ENCODE peak calls at places on chromosomes 12 and 14, in six cellular contexts. M is tibial nerve, D is Calu3, Q is lower lobe of right lung, X is choroid plexus epithelial cell, N is K562. T is an unnamed sample.

GRCh38 chr14:104378636-104379225 is 200.8 kb upstream of the C14orf180 start:
- DNase-seq in M (no peak), D (no peak), Q (peak), X (no peak), N (no peak), T (no peak)

GRCh38 chr12:84661732-84662326 is 250.8 kb downstream of the SLC6A15 start:
- DNase-seq in M (no peak), D (no peak), Q (no peak), X (peak), N (no peak), T (no peak)

GRCh38 chr14:106670006-106670405 is 1143.6 kb downstream of the TMEM121 start:
- DNase-seq in M (no peak), D (no peak), Q (no peak), X (no peak), N (no peak), T (no peak)

GRCh38 chr12:103382736-103383346 is 112.9 kb downstream of the C12orf42 start:
- DNase-seq in M (no peak), D (no peak), Q (no peak), X (no peak), N (no peak), T (no peak)

GRCh38 chr14:23099212-23099861 is 4.0 kb downstream of the C14orf119 start:
- DNase-seq in M (no peak), D (no peak), Q (peak), X (no peak), N (no peak), T (no peak)

GRCh38 chr14:63438065-63438757 is 105.0 kb downstream of the PPP2R5E start:
- DNase-seq in M (peak), D (peak), Q (no peak), X (peak), N (peak), T (peak)

GRCh38 chr12:108589840-108590229 is 8.0 kb downstream of the TMEM119 start:
- DNase-seq in M (no peak), D (no peak), Q (no peak), X (no peak), N (no peak), T (no peak)

GRCh38 chr12:120164293-120164692 is 30.2 kb downstream of the GCN1 start:
- DNase-seq in M (no peak), D (no peak), Q (no peak), X (no peak), N (no peak), T (no peak)

GRCh38 chr12:69481133-69481532 is 10.9 kb downstream of the FRS2 start:
- DNase-seq in M (no peak), D (no peak), Q (no peak), X (no peak), N (no peak), T (no peak)

GRCh38 chr14:101469382-101470251 is 91.7 kb upstream of the DIO3 start:
- DNase-seq in M (no peak), D (no peak), Q (no peak), X (no peak), N (no peak), T (no peak)

GRCh38 chr14:104794099-104794498 is 1.4 kb downstream of the AKT1 start:
- DNase-seq in M (no peak), D (peak), Q (peak), X (peak), N (peak), T (no peak)

GRCh38 chr14:69614592-69614991 is 3.2 kb downstream of the SUSD6 start:
- DNase-seq in M (peak), D (no peak), Q (peak), X (no peak), N (no peak), T (no peak)

GRCh38 chr12:88716240-88716639 is 136.0 kb upstream of the KITLG start:
- DNase-seq in M (no peak), D (no peak), Q (no peak), X (no peak), N (no peak), T (no peak)

GRCh38 chr12:460301-461230 is 827 bp downstream of the B4GALNT3 start:
- DNase-seq in M (no peak), D (no peak), Q (peak), X (no peak), N (peak), T (peak)

GRCh38 chr12:26046886-26047285 is 78.0 kb downstream of the BHLHE41 start:
- DNase-seq in M (no peak), D (no peak), Q (no peak), X (no peak), N (no peak), T (no peak)

DNA sequence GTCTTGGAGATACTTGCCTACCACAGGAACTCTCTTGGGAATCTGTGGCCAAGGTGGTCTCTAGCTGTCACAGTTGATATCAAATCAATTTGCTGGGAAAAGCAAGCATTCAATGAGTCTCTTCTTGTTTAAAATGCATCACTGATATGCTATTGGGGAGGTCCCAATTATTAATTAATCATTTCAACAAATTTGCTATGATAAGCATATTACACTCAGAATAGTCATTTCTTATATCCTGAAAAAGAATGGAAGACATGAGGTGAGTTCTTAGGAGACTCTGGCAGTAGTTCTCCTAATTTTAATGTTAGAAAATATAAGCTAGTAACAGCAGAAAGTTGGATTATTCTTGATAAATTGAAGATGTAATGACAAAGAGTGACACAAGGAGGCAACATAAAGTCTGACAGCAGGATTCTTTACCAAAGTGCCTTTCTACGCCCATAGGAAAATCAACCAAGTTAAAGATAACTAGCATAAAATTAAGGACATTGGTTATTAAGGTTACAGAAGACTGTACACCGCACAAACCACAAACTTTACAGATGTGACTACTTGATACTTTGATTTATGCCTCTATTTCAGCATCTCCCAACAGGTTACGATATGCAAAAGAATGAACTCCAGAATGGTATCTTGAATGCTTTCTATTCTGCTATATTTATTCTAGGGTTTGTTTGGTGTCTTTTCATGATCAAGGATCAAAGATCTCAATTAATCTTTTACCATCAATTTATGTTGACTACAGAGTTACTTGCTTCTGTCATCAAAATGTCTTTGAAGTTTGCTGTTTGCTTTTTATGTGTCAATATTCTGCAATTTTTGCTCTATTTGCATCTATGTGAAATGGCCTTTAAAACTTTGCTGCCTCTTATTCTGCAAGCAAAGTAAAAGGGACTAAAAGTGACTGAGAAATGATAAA is 349.6 kb upstream of the CLEC14A start:
- DNase-seq in M (no peak), D (no peak), Q (no peak), X (peak), N (no peak), T (no peak)
- TF ChIP-seq CTCF in M (no peak), D (no peak), Q (no peak), X (no peak), N (no peak), T (peak)

GRCh38 chr12:130199536-130200390 is 37.5 kb downstream of the FZD10 start:
- DNase-seq in M (no peak), D (no peak), Q (no peak), X (no peak), N (no peak), T (no peak)

GRCh38 chr12:130198663-130199060 is 36.4 kb downstream of the FZD10 start:
- DNase-seq in M (no peak), D (no peak), Q (no peak), X (no peak), N (no peak), T (no peak)

GRCh38 chr12:130200445-130200844 is 38.2 kb downstream of the FZD10 start:
- DNase-seq in M (no peak), D (no peak), Q (no peak), X (no peak), N (no peak), T (no peak)

GRCh38 chr12:130196827-130197226 is 34.6 kb downstream of the FZD10 start:
- DNase-seq in M (no peak), D (no peak), Q (no peak), X (no peak), N (no peak), T (no peak)

GRCh38 chr12:130198026-130198662 is 35.9 kb downstream of the FZD10 start:
- DNase-seq in M (no peak), D (no peak), Q (no peak), X (no peak), N (no peak), T (no peak)
- TF ChIP-seq CTCF in M (no peak), D (no peak), Q (no peak), X (no peak), N (no peak), T (no peak)

GRCh38 chr14:53217283-53217994 is 64.3 kb upstream of the DDHD1 start:
- DNase-seq in M (peak), D (peak), Q (peak), X (peak), N (peak), T (peak)
- TF ChIP-seq CTCF in M (peak), D (peak), Q (peak), X (peak), N (peak), T (peak)

DNA sequence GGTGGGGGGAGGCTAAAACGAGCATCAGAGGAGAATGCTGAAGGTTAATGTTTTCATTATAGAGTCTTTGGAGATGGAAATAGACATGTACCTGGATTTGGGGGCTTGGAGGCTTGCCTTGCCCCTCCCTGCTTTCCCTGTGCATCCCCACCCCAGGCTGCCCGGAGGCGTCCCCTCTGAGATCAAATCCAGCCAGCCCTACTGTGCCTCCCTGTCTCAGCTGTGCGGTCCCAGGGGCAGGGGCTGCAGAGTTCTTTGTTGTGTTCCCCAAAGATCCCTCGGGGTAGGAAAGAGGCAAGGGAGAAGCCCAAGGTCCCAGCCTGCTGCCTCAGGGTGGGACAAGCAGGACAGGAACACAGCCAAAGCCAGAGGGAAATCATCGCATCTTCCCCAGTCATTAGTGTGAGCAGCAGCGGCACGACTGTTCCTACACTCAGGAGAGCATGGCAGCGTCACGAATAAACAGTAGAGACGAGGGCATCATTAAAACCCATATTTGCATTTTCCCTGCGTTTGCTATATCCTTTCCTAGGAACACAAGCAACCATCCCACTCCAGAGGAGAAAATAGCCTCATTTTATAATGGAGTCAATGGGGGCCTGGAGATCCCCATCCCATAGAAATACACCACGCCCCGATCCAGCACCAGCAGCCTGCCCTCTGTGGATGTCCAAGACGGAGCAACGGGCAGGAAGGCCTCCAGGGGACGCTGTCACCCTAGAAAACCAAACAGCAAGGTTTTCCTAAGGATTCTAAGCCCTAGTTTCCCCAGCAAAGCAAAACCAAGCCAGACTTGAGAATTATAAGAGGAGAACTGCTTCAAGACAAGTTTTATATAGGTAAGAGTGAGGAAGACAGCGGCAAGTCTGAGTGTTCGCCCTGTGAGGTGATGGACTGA is 32.4 kb downstream of the ANO2 start:
- DNase-seq in M (no peak), D (no peak), Q (no peak), X (no peak), N (peak), T (no peak)
- TF ChIP-seq CTCF in M (no peak), D (no peak), Q (no peak), X (peak), N (peak), T (peak)

GRCh38 chr14:99688210-99688581 is 4.1 kb downstream of the CYP46A1 start:
- DNase-seq in M (no peak), D (no peak), Q (no peak), X (no peak), N (no peak), T (no peak)

GRCh38 chr14:99689266-99690236 is 5.5 kb downstream of the CYP46A1 start:
- DNase-seq in M (no peak), D (no peak), Q (no peak), X (no peak), N (no peak), T (no peak)

GRCh38 chr14:99687284-99688209 is 3.4 kb downstream of the CYP46A1 start:
- DNase-seq in M (no peak), D (peak), Q (no peak), X (no peak), N (peak), T (peak)

GRCh38 chr14:99686557-99687283 is 2.6 kb downstream of the CYP46A1 start:
- DNase-seq in M (no peak), D (no peak), Q (no peak), X (no peak), N (no peak), T (no peak)

DNA sequence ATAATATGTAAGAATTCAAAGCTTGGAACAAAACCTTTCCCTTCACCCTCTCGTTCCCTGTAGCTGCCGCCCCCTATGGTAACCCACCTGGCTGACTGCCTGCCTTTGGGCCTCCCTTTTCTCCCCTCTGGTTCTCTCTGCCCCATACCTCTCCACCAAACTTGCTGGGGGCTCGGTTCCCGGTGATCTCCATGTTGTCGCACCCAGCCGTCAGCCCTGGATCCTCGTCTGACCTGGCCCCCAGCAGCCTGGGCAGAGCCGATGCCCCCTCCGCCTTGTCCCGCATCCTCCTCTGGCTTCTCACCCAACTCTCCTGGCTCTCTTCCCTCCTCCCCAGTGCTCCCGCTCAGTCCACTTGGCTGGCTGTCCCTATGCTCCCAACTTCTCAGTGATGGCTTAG is 4.5 kb downstream of the CYP46A1 start:
- DNase-seq in M (no peak), D (no peak), Q (no peak), X (no peak), N (no peak), T (no peak)
- TF ChIP-seq CTCF in M (no peak), D (no peak), Q (no peak), X (no peak), N (no peak), T (no peak)

DNA sequence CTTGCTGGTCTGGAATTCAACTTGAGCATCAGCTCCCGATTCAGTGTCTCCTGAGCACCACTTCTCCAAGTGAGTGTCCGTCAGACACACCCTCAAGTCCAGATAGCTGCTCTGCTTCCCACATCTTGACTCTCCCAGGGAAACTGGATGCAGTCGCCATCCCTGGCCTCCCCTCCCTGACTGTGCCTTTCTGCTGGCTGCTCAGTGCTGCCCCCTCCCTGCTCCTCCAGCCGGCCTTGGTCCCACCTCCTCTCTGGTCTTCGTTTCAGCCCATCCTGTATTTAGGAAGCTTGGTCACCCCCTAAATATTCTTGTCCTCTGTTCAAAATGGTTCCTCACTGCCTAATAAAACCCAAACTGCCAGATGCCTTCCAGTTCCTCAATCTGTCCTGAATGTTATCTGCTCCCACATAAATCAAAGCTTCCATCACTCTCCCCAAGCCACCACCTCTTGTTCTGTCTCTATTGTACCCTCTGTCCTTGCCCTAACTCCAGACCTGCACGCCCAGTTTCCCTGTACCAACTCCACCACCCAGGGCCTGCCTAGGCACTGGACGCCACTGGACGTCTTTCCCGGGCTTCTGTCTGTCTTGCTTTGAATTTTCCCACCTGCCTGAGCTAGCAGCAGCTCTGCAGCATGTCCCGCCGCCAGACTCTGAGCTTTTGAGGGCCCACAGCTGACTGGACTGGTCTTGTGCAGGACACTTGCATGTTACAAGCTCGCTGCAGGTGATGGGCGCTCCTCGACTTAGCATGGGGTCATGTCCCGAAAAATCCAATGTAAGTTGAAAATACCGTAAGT is 33.8 kb downstream of the CCDC92 start:
- DNase-seq in M (no peak), D (peak), Q (no peak), X (peak), N (peak), T (no peak)
- TF ChIP-seq CTCF in M (no peak), D (no peak), Q (peak), X (peak), N (peak), T (no peak)

DNA sequence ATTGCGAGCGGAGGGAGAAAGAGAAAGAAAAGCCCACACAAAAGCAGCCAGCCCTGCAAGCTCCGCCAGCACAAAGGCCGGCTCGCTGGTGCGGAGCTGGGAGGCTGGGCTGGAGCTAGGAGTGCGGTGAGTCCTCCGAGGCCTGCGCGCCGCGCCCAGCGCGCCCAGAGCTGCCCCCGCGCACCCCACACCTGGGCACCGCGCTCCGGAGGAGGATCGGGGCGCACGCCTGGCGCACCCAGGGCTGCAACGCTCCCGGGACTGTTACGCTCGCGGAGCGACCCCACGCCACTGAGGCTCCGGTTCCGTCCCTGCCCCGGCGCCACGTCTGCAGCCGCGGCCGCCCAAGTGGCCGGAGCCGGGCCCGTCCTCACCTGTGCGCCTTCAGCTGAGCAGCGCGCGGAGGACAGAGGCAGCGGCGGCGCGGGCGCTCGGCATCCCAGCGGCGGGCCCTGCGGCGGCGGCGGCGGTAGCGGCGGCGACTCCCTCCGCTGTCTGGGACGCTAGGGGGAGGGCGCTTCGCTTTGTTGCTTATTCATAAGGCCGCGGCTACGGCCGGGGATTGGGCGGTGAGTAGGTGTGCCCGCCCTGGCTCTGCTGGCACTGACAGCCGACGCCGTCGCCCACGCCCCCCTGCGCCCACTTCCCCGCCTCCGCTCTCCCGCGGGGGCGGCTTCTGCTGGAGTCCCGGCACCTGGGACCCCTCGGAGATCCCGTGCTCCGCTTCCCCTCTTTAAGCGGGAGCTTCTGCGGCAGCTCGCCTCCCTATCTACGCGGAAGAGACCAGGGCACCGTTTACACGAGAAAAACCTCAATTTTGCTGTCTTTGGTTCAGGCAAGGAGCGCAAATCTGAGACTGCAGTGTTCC is at the start of gene ARMH4:
- DNase-seq in M (peak), D (peak), Q (peak), X (peak), N (peak), T (peak)
- TF ChIP-seq CTCF in M (no peak), D (no peak), Q (peak), X (peak), N (no peak), T (no peak)

T was measured in PC-9.